ENCODE peak calls at places on chromosomes 5 and 9, in ten cellular contexts. V, U, M, G, T, Z, A, W, Y and N are unnamed samples.

GRCh38 chr5:120678279-120678678 is 214.2 kb downstream of the PRR16 start:
- DNase-seq in V (no peak), U (no peak), M (no peak), G (no peak), T (no peak), Z (no peak), A (no peak), W (no peak), Y (no peak), N (no peak)

GRCh38 chr9:94865599-94866456 is 139.3 kb downstream of the AOPEP start:
- DNase-seq in V (no peak), U (no peak), M (peak; percentile 37), G (no peak), T (no peak), Z (no peak), A (no peak), W (no peak), Y (no peak), N (peak; percentile 40)

GRCh38 chr9:20835364-20836286 is 151.6 kb downstream of the FOCAD start:
- DNase-seq in V (no peak), U (no peak), M (no peak), G (no peak), T (no peak), Z (peak; percentile 85), A (no peak), W (no peak), Y (no peak), N (no peak)

GRCh38 chr9:83459830-83460229 is 78.4 kb downstream of the FRMD3 start:
- DNase-seq in V (no peak), U (no peak), M (no peak), G (no peak), T (no peak), Z (no peak), A (no peak), W (no peak), Y (no peak), N (no peak)

GRCh38 chr5:138775034-138775433 is 21.8 kb downstream of the CTNNA1 start:
- DNase-seq in V (no peak), U (no peak), M (no peak), G (no peak), T (no peak), Z (peak; percentile 86), A (no peak), W (no peak), Y (no peak), N (no peak)

GRCh38 chr9:21813575-21814473 is 11.4 kb downstream of the MTAP start:
- DNase-seq in V (peak; percentile 68), U (no peak), M (peak; percentile 66), G (no peak), T (peak; percentile 80), Z (peak; percentile 79), A (no peak), W (peak; percentile 64), Y (peak; percentile 69), N (peak; percentile 85)

GRCh38 chr9:135990468-135991429 is 29.6 kb upstream of the UBAC1 start:
- DNase-seq in V (peak; percentile 41), U (peak; percentile 86), M (peak; percentile 41), G (no peak), T (peak; percentile 96), Z (peak; percentile 78), A (peak; percentile 62), W (no peak), Y (peak; percentile 79), N (peak; percentile 33)

GRCh38 chr9:110979636-110980035 is 58.6 kb downstream of the LPAR1 start:
- DNase-seq in V (no peak), U (no peak), M (no peak), G (no peak), T (no peak), Z (no peak), A (no peak), W (no peak), Y (no peak), N (peak; percentile 10)

GRCh38 chr5:150593593-150593992 is 46.9 kb upstream of the SYNPO start:
- DNase-seq in V (peak; percentile 54), U (peak; percentile 40), M (no peak), G (no peak), T (no peak), Z (no peak), A (no peak), W (no peak), Y (no peak), N (no peak)

GRCh38 chr9:134419684-134420076 is 93.4 kb downstream of the RXRA start:
- DNase-seq in V (no peak), U (no peak), M (no peak), G (no peak), T (peak; percentile 74), Z (no peak), A (no peak), W (no peak), Y (no peak), N (no peak)

GRCh38 chr9:93236541-93237206 is 52.7 kb downstream of the WNK2 start:
- DNase-seq in V (no peak), U (no peak), M (no peak), G (no peak), T (no peak), Z (no peak), A (no peak), W (no peak), Y (no peak), N (no peak)

GRCh38 chr5:40995816-40996586 is 75.1 kb downstream of the MROH2B start:
- DNase-seq in V (no peak), U (no peak), M (no peak), G (no peak), T (no peak), Z (no peak), A (no peak), W (no peak), Y (no peak), N (no peak)

GRCh38 chr5:40991981-40992559 is 79.1 kb downstream of the MROH2B start:
- DNase-seq in V (no peak), U (no peak), M (no peak), G (peak; percentile 91), T (no peak), Z (no peak), A (no peak), W (no peak), Y (no peak), N (no peak)

GRCh38 chr5:40987349-40987748 is 78.1 kb downstream of the C7 start:
- DNase-seq in V (no peak), U (no peak), M (no peak), G (peak; percentile 10), T (no peak), Z (no peak), A (no peak), W (no peak), Y (no peak), N (no peak)

GRCh38 chr5:40988761-40989510 is 79.6 kb downstream of the C7 start:
- DNase-seq in V (no peak), U (no peak), M (no peak), G (peak; percentile 19), T (peak; percentile 3), Z (peak; percentile 15), A (no peak), W (no peak), Y (no peak), N (no peak)

GRCh38 chr5:40991168-40991980 is 79.8 kb downstream of the MROH2B start:
- DNase-seq in V (peak; percentile 30), U (no peak), M (peak; percentile 52), G (peak; percentile 94), T (no peak), Z (peak; percentile 94), A (no peak), W (no peak), Y (no peak), N (peak; percentile 90)
- TF ChIP-seq POLR2AphosphoS5 in V (peak; percentile 36), U (no peak), M (peak; percentile 91), G (peak; percentile 58), T (no peak), Z (no peak), A (no peak), W (no peak), Y (no peak), N (no peak)

DNA sequence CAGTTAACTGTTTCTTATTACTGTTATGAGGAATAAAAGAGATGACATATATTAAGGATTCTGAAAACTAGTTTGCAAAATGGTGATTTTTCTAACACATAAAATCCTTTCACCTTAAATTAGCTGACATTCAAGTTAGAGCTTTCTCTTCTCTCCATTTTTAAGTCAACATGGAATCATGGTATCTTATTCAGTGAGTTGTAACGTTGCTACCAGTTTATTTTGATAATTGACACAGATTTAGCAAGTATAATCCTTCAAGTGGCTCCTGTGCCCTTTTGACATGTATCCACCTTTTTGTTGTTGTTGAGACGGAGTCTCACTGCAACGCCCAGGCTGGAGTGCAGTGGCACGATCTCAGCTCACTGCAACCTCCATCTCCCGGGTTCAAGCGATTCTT is 58.5 kb downstream of the CSNK1A1 start:
- DNase-seq in V (no peak), U (no peak), M (no peak), G (no peak), T (no peak), Z (no peak), A (no peak), W (no peak), Y (no peak), N (no peak)
- TF ChIP-seq POLR2AphosphoS5 in V (no peak), U (peak; percentile 29), M (no peak), G (no peak), T (no peak), Z (no peak), A (peak; percentile 42), W (no peak), Y (no peak), N (no peak)

GRCh38 chr5:149427374-149427773 is 48.3 kb upstream of the IL17B start:
- DNase-seq in V (no peak), U (no peak), M (no peak), G (no peak), T (no peak), Z (no peak), A (no peak), W (no peak), Y (no peak), N (no peak)
- TF ChIP-seq POLR2AphosphoS5 in V (peak; percentile 19), U (no peak), M (peak; percentile 30), G (peak; percentile 29), T (no peak), Z (no peak), A (no peak), W (no peak), Y (no peak), N (no peak)

GRCh38 chr5:76705574-76705973 is 10.4 kb upstream of the F2R start:
- DNase-seq in V (no peak), U (no peak), M (no peak), G (no peak), T (no peak), Z (no peak), A (no peak), W (no peak), Y (no peak), N (peak; percentile 60)

GRCh38 chr5:76704131-76704663 is 11.7 kb upstream of the F2R start:
- DNase-seq in V (no peak), U (no peak), M (no peak), G (no peak), T (no peak), Z (no peak), A (no peak), W (no peak), Y (no peak), N (peak; percentile 89)

GRCh38 chr5:76710991-76711390 is 4.9 kb upstream of the F2R start:
- DNase-seq in V (no peak), U (no peak), M (no peak), G (no peak), T (no peak), Z (no peak), A (no peak), W (no peak), Y (no peak), N (no peak)

GRCh38 chr5:76714771-76715483 is 999 bp upstream of the F2R start:
- DNase-seq in V (peak; percentile 21), U (peak; percentile 85), M (no peak), G (no peak), T (peak; percentile 76), Z (no peak), A (no peak), W (no peak), Y (no peak), N (no peak)

GRCh38 chr5:76709762-76710161 is 6.2 kb upstream of the F2R start:
- DNase-seq in V (no peak), U (no peak), M (no peak), G (no peak), T (no peak), Z (no peak), A (no peak), W (no peak), Y (no peak), N (no peak)
- TF ChIP-seq POLR2AphosphoS5 in V (no peak), U (no peak), M (no peak), G (no peak), T (no peak), Z (no peak), A (no peak), W (no peak), Y (no peak), N (no peak)